ENCODE peak calls at places on chromosomes 13 and 19, in eight cellular contexts. One of them, this sample, is unnamed.

GRCh38 chr19:19550454-19550842 is 12.4 kb downstream of the CILP2 start:
- DNase-seq in right cardiac atrium: no peak
- DNase-seq in ovary: no peak
- DNase-seq in left ventricle myocardium inferior: no peak
- DNase-seq in heart right ventricle: no peak
- DNase-seq in fibroblast of mammary gland: no peak
- DNase-seq in aorta: no peak
- DNase-seq in A673: no peak
- DNase-seq in this sample: no peak

GRCh38 chr13:67148219-67148583 is 81.9 kb downstream of the PCDH9 start:
- DNase-seq in right cardiac atrium: no peak
- DNase-seq in ovary: no peak
- DNase-seq in left ventricle myocardium inferior: no peak
- DNase-seq in heart right ventricle: no peak
- DNase-seq in fibroblast of mammary gland: peak
- DNase-seq in aorta: no peak
- DNase-seq in A673: no peak
- DNase-seq in this sample: peak

GRCh38 chr13:42750858-42751257 is 30.5 kb upstream of the FAM216B start:
- DNase-seq in right cardiac atrium: no peak
- DNase-seq in ovary: no peak
- DNase-seq in left ventricle myocardium inferior: no peak
- DNase-seq in heart right ventricle: no peak
- DNase-seq in fibroblast of mammary gland: no peak
- DNase-seq in aorta: no peak
- DNase-seq in A673: no peak
- DNase-seq in this sample: no peak

GRCh38 chr13:31896427-31896826 is 135.1 kb upstream of the FRY start:
- DNase-seq in right cardiac atrium: no peak
- DNase-seq in ovary: no peak
- DNase-seq in left ventricle myocardium inferior: peak
- DNase-seq in heart right ventricle: peak
- DNase-seq in fibroblast of mammary gland: peak
- DNase-seq in aorta: no peak
- DNase-seq in A673: peak
- DNase-seq in this sample: no peak

GRCh38 chr13:76885203-76886004 is 801 bp downstream of the KCTD12 start:
- DNase-seq in right cardiac atrium: peak
- DNase-seq in ovary: peak
- DNase-seq in left ventricle myocardium inferior: peak
- DNase-seq in heart right ventricle: peak
- DNase-seq in fibroblast of mammary gland: peak
- DNase-seq in aorta: peak
- DNase-seq in A673: peak
- DNase-seq in this sample: peak

GRCh38 chr19:9916719-9917118 is 19.6 kb downstream of the OLFM2 start:
- DNase-seq in right cardiac atrium: no peak
- DNase-seq in ovary: no peak
- DNase-seq in left ventricle myocardium inferior: no peak
- DNase-seq in heart right ventricle: no peak
- DNase-seq in fibroblast of mammary gland: no peak
- DNase-seq in aorta: no peak
- DNase-seq in A673: no peak
- DNase-seq in this sample: no peak

GRCh38 chr19:29880498-29881081 is 61.4 kb upstream of the URI1 start:
- DNase-seq in right cardiac atrium: no peak
- DNase-seq in ovary: no peak
- DNase-seq in left ventricle myocardium inferior: no peak
- DNase-seq in heart right ventricle: no peak
- DNase-seq in fibroblast of mammary gland: no peak
- DNase-seq in aorta: no peak
- DNase-seq in A673: no peak
- DNase-seq in this sample: no peak

GRCh38 chr13:114026128-114026880 is 52.4 kb upstream of the C13orf46 start:
- DNase-seq in right cardiac atrium: peak
- DNase-seq in ovary: no peak
- DNase-seq in left ventricle myocardium inferior: no peak
- DNase-seq in heart right ventricle: no peak
- DNase-seq in fibroblast of mammary gland: no peak
- DNase-seq in aorta: no peak
- DNase-seq in A673: no peak
- DNase-seq in this sample: no peak

GRCh38 chr19:53576941-53577653 is 39.2 kb downstream of the ZNF331 start:
- DNase-seq in right cardiac atrium: no peak
- DNase-seq in ovary: no peak
- DNase-seq in left ventricle myocardium inferior: no peak
- DNase-seq in heart right ventricle: no peak
- DNase-seq in fibroblast of mammary gland: no peak
- DNase-seq in aorta: no peak
- DNase-seq in A673: no peak
- DNase-seq in this sample: no peak

GRCh38 chr19:46704379-46705076 is 12.4 kb downstream of the PRKD2 start:
- DNase-seq in right cardiac atrium: peak
- DNase-seq in ovary: peak
- DNase-seq in left ventricle myocardium inferior: peak
- DNase-seq in heart right ventricle: peak
- DNase-seq in fibroblast of mammary gland: peak
- DNase-seq in aorta: peak
- DNase-seq in A673: peak
- DNase-seq in this sample: peak

DNA sequence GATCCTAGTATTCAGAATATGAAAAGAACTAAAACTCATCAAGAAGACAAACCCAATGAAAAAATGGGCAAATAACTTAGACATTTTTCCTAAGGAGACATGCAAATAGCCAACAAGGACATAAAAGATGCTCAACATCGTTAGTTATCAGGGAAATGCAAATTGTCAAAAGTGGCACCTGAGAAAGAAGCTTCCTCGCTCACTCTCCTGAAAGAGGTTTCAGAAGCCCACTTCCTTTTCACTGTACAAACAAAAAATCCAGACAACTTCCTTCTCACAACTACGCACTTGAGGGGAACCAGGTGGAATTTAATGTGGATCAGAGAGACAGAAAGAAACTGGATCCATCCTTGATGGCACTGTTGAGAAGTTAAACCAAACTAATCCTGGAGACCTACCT is 41.5 kb downstream of the KLF12 start:
- DNase-seq in right cardiac atrium: no peak
- DNase-seq in ovary: no peak
- DNase-seq in left ventricle myocardium inferior: no peak
- DNase-seq in heart right ventricle: no peak
- DNase-seq in fibroblast of mammary gland: no peak
- DNase-seq in aorta: no peak
- DNase-seq in A673: no peak
- DNase-seq in this sample: no peak
- H3K4me3 ChIP-seq in right cardiac atrium: no peak
- H3K4me3 ChIP-seq in ovary: no peak
- H3K4me3 ChIP-seq in left ventricle myocardium inferior: no peak
- H3K4me3 ChIP-seq in heart right ventricle: no peak
- H3K4me3 ChIP-seq in fibroblast of mammary gland: no peak
- H3K4me3 ChIP-seq in aorta: no peak
- H3K4me3 ChIP-seq in A673: no peak
- H3K4me3 ChIP-seq in this sample: no peak

GRCh38 chr19:7099597-7099921 is 30.1 kb downstream of the ZNF557 start:
- DNase-seq in right cardiac atrium: no peak
- DNase-seq in ovary: no peak
- DNase-seq in left ventricle myocardium inferior: no peak
- DNase-seq in heart right ventricle: no peak
- DNase-seq in fibroblast of mammary gland: no peak
- DNase-seq in aorta: no peak
- DNase-seq in A673: no peak
- DNase-seq in this sample: no peak
- H3K4me3 ChIP-seq in right cardiac atrium: peak
- H3K4me3 ChIP-seq in ovary: peak
- H3K4me3 ChIP-seq in left ventricle myocardium inferior: peak
- H3K4me3 ChIP-seq in heart right ventricle: peak
- H3K4me3 ChIP-seq in fibroblast of mammary gland: peak
- H3K4me3 ChIP-seq in aorta: peak
- H3K4me3 ChIP-seq in A673: peak
- H3K4me3 ChIP-seq in this sample: peak

DNA sequence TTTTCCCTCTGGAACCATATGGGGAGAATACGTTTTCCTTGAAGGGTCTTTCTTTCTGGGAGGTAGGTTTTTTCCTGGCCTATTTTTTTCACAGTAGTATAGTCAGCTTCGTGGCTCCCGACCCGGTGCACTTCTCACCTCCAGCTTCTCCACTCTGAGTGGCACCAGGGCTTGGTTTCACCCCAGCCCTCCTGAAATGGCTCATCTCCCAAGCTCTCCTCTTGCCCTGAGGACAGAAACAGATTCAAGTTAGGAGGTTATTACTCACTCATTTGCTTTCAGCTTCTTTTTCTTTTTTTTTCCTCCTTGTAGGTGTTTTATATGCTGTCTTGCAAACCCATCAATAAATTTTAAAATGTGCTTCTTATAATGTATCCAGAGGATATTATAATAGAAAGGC is 199.3 kb downstream of the RFC3 start:
- DNase-seq in right cardiac atrium: no peak
- DNase-seq in ovary: no peak
- DNase-seq in left ventricle myocardium inferior: no peak
- DNase-seq in heart right ventricle: no peak
- DNase-seq in fibroblast of mammary gland: no peak
- DNase-seq in aorta: no peak
- DNase-seq in A673: no peak
- DNase-seq in this sample: no peak
- H3K4me3 ChIP-seq in right cardiac atrium: no peak
- H3K4me3 ChIP-seq in ovary: no peak
- H3K4me3 ChIP-seq in left ventricle myocardium inferior: no peak
- H3K4me3 ChIP-seq in heart right ventricle: no peak
- H3K4me3 ChIP-seq in fibroblast of mammary gland: no peak
- H3K4me3 ChIP-seq in aorta: no peak
- H3K4me3 ChIP-seq in A673: no peak
- H3K4me3 ChIP-seq in this sample: no peak

DNA sequence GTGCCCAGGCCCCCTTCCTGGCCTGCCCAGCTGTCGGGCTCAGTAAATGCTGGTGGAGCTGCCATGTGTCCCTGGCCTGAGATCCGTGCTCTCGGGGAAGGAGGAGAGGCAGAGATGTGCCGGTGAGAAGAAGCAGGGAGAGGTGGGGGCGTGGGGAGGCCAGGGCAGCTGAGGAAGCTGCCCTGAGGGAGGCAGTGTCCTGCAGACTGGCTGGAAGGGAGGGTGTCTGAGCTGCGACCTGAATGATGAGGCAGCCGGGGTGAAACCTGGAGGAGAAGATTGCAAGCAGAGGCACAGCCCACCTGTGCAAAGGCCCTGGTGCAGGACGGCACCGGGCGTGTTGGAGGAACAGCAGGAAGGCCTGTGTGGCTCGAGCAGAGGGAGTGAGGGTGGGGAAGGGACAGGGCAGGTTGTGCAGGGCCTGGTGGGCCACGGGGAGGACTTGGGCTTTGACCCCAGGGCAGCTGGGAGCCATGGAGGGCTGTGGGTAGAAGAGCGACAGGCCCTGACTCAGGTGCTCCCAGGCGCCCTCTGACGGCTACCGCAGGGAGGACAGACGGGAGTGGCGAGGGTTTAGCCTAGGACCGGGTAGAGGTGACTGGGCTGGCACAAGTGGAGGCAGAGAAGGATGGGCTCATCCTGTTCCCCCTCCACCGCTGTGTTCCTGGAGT is 14.0 kb upstream of the CELF5 start:
- DNase-seq in right cardiac atrium: peak
- DNase-seq in ovary: no peak
- DNase-seq in left ventricle myocardium inferior: peak
- DNase-seq in heart right ventricle: no peak
- DNase-seq in fibroblast of mammary gland: peak
- DNase-seq in aorta: no peak
- DNase-seq in A673: peak
- DNase-seq in this sample: peak
- H3K4me3 ChIP-seq in right cardiac atrium: no peak
- H3K4me3 ChIP-seq in ovary: no peak
- H3K4me3 ChIP-seq in left ventricle myocardium inferior: no peak
- H3K4me3 ChIP-seq in heart right ventricle: no peak
- H3K4me3 ChIP-seq in fibroblast of mammary gland: no peak
- H3K4me3 ChIP-seq in aorta: no peak
- H3K4me3 ChIP-seq in A673: no peak
- H3K4me3 ChIP-seq in this sample: no peak

DNA sequence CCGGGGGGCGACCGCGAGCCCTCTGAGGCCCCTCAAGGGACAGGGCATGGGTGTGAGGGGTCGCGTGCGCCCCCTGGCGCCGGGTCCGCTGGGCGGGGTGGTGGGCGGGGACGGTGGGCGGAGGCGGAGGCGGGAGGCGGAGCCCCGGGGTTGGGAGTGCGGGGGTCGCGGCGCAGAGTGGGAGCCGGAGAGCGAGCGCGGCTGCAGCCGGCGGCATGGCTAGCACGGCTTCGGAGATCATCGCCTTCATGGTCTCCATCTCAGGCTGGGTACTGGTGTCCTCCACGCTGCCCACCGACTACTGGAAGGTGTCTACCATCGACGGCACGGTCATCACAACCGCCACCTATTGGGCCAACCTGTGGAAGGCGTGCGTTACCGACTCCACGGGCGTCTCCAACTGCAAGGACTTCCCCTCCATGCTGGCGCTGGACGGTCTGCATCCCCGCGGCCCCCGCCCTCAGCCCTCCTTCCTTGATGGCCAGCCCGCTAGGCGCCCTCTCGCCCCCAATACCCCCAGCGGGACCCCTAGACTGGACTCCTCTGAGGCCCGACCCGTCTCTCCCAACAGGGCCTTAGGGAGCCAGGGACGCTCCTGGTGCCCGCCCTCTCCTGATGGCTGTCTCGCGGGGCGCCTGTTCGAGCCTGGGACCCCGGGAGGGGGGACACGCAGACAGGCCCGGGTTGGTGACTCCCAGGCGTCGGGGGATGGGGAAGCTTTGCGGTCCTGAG is at the start of gene CLDN10:
- DNase-seq in right cardiac atrium: peak
- DNase-seq in ovary: no peak
- DNase-seq in left ventricle myocardium inferior: no peak
- DNase-seq in heart right ventricle: no peak
- DNase-seq in fibroblast of mammary gland: no peak
- DNase-seq in aorta: no peak
- DNase-seq in A673: no peak
- DNase-seq in this sample: no peak
- H3K4me3 ChIP-seq in right cardiac atrium: peak
- H3K4me3 ChIP-seq in ovary: no peak
- H3K4me3 ChIP-seq in left ventricle myocardium inferior: peak
- H3K4me3 ChIP-seq in heart right ventricle: peak
- H3K4me3 ChIP-seq in fibroblast of mammary gland: no peak
- H3K4me3 ChIP-seq in aorta: no peak
- H3K4me3 ChIP-seq in A673: no peak
- H3K4me3 ChIP-seq in this sample: no peak

GRCh38 chr19:1245468-1245867 is 2.9 kb upstream of the MIDN start:
- DNase-seq in right cardiac atrium: peak
- DNase-seq in ovary: peak
- DNase-seq in left ventricle myocardium inferior: no peak
- DNase-seq in heart right ventricle: no peak
- DNase-seq in fibroblast of mammary gland: no peak
- DNase-seq in aorta: no peak
- DNase-seq in A673: no peak
- DNase-seq in this sample: no peak
- H3K4me3 ChIP-seq in right cardiac atrium: no peak
- H3K4me3 ChIP-seq in ovary: no peak
- H3K4me3 ChIP-seq in left ventricle myocardium inferior: peak
- H3K4me3 ChIP-seq in heart right ventricle: no peak
- H3K4me3 ChIP-seq in fibroblast of mammary gland: no peak
- H3K4me3 ChIP-seq in aorta: no peak
- H3K4me3 ChIP-seq in A673: no peak
- H3K4me3 ChIP-seq in this sample: no peak